ENCODE peak calls at places on chromosomes 13 and 19, in four cellular contexts. S, W, Y and F are unnamed samples.

GRCh38 chr13:34243396-34243795 is 425.4 kb downstream of the RFC3 start:
- DNase-seq in W (no peak), Y (no peak), S (no peak), F (no peak)

GRCh38 chr19:45919678-45920077 is 5.1 kb upstream of the NANOS2 start:
- DNase-seq in W (no peak), S (no peak), Y (no peak), F (no peak)

GRCh38 chr13:111516712-111517640 is 196.5 kb downstream of the TEX29 start:
- DNase-seq in S (no peak), W (no peak), Y (peak), F (peak)

GRCh38 chr19:54551293-54551692 is 22.3 kb upstream of the LILRA2 start:
- DNase-seq in S (no peak), W (no peak), Y (no peak), F (no peak)

GRCh38 chr13:29922281-29922821 is 71.9 kb upstream of the UBL3 start:
- DNase-seq in Y (no peak), W (no peak), S (peak), F (no peak)

GRCh38 chr13:21481359-21481758 is 22.3 kb upstream of the ZDHHC20 start:
- DNase-seq in S (peak), W (no peak), Y (no peak), F (no peak)

GRCh38 chr19:22882797-22883196 is 50.7 kb downstream of the ZNF723 start:
- DNase-seq in S (peak), W (peak), Y (no peak), F (no peak)

GRCh38 chr19:33401683-33402420 is 28.3 kb downstream of the CEBPG start:
- DNase-seq in W (no peak), Y (peak), S (no peak), F (peak)

GRCh38 chr13:71316964-71317363 is 550.0 kb downstream of the DACH1 start:
- DNase-seq in S (no peak), W (no peak), Y (no peak), F (no peak)

GRCh38 chr19:51375504-51376221 is 3.2 kb upstream of the NKG7 start:
- DNase-seq in S (no peak), W (no peak), Y (no peak), F (peak)

GRCh38 chr13:41579168-41579567 is 121.8 kb downstream of the RGCC start:
- DNase-seq in S (no peak), Y (no peak), W (no peak), F (no peak)

GRCh38 chr19:12666305-12667048 is at the start of the genes MAN2B1 and WDR83:
- DNase-seq in S (peak), W (no peak), Y (peak), F (no peak)
- TF ChIP-seq CTCF in S (no peak), W (no peak), Y (no peak), F (peak)

GRCh38 chr13:102571075-102571474 is 25.7 kb upstream of the TPP2 start:
- DNase-seq in W (no peak), S (peak), Y (no peak), F (no peak)
- TF ChIP-seq CTCF in W (no peak), S (peak), Y (no peak), F (peak)

GRCh38 chr13:49869514-49869913 is 66.6 kb downstream of the SPRYD7 start:
- DNase-seq in Y (no peak), W (peak), S (peak), F (no peak)
- TF ChIP-seq CTCF in Y (no peak), W (peak), S (peak), F (peak)

GRCh38 chr19:4619668-4620294 is 19.5 kb upstream of the TNFAIP8L1 start:
- DNase-seq in Y (no peak), S (no peak), W (no peak), F (no peak)

GRCh38 chr19:4622695-4623421 is 16.5 kb upstream of the TNFAIP8L1 start:
- DNase-seq in Y (no peak), W (no peak), S (no peak), F (no peak)

GRCh38 chr19:4624301-4624700 is 15.0 kb upstream of the TNFAIP8L1 start:
- DNase-seq in S (no peak), W (no peak), Y (no peak), F (no peak)

GRCh38 chr19:4620675-4621074 is 18.6 kb upstream of the TNFAIP8L1 start:
- DNase-seq in W (no peak), Y (no peak), S (no peak), F (no peak)

DNA sequence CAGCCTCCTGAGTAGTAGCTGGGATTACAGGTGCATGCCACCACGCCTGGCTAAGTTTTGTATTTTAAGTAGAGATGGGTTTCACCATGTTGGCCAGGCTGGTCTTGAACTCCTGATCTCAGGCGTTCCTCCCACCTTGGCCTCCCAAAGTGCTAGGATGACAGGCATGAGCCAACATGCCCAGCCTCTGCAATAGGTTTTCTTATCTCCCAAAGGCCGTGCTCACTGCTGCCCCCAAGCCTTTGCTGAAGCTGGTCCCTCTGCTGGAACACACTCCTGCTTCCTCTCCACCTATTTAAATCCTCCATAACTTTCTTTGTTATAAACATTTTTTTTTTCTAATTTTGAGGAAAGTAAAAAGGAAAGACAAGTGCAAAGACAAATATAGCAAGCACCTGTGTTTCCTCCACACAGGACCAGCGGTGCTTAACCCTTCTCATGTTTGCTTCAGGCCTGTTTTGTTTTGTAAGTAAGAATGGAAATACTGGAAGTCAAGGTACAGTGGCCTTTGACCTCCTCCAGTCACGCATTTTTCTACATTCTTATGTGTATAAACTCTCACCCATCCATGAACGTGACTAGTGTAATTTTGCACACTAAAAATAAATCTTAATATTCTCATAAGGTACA is 14.5 kb upstream of the TNFAIP8L1 start:
- DNase-seq in S (peak), W (no peak), Y (no peak), F (no peak)
- TF ChIP-seq CTCF in S (peak), W (peak), Y (no peak), F (peak)

GRCh38 chr19:41892173-41892902 is 9.4 kb downstream of the ARHGEF1 start:
- DNase-seq in S (no peak), W (no peak), Y (no peak), F (peak)
- TF ChIP-seq CTCF in S (no peak), W (no peak), Y (no peak), F (no peak)

GRCh38 chr13:27425151-27425917 is 915 bp downstream of the GTF3A start:
- DNase-seq in W (no peak), Y (no peak), S (peak), F (no peak)

GRCh38 chr13:27428160-27428559 is 3.7 kb downstream of the GTF3A start:
- DNase-seq in S (no peak), W (no peak), Y (no peak), F (no peak)

GRCh38 chr13:27427663-27428062 is 3.2 kb downstream of the GTF3A start:
- DNase-seq in W (no peak), S (no peak), Y (no peak), F (no peak)

GRCh38 chr13:27424246-27425150 is at the start of gene GTF3A:
- DNase-seq in Y (peak), W (peak), S (peak), F (no peak)

GRCh38 chr13:27425918-27426630 is 1.7 kb downstream of the GTF3A start:
- DNase-seq in S (peak), W (peak), Y (peak), F (no peak)
- TF ChIP-seq CTCF in S (peak), W (peak), Y (peak), F (peak)